ENCODE peak calls at places on chromosomes 6 and 20, in seven cellular contexts. N, W, E, V, X, S and G are unnamed samples. For H3K4me1, the result is how much of the 10 kb centered on the place peaks cover.

GRCh38 chr6:170286246-170286933 is 4.5 kb downstream of the DLL1 start:
- DNase-seq in N (no peak), W (no peak), E (no peak), V (no peak), X (no peak), S (no peak), G (no peak)

GRCh38 chr6:83920017-83920416 is 60.5 kb downstream of the CYB5R4 start:
- DNase-seq in N (no peak), W (no peak), E (no peak), V (no peak), X (peak), S (no peak), G (no peak)

GRCh38 chr6:22785036-22785435 is 215.7 kb downstream of the HDGFL1 start:
- DNase-seq in N (no peak), W (no peak), E (no peak), V (no peak), X (no peak), S (no peak), G (no peak)

GRCh38 chr6:141562181-141562800 is 570.4 kb upstream of the GJE1 start:
- DNase-seq in N (no peak), W (no peak), E (peak), V (no peak), X (peak), S (no peak), G (no peak)

GRCh38 chr6:121504227-121504626 is 68.8 kb downstream of the GJA1 start:
- DNase-seq in N (peak), W (no peak), E (no peak), V (no peak), X (peak), S (no peak), G (peak)

GRCh38 chr20:41407617-41408016 is 41.0 kb upstream of the EMILIN3 start:
- DNase-seq in N (no peak), W (no peak), E (no peak), V (no peak), X (no peak), S (no peak), G (no peak)

GRCh38 chr6:112396221-112396620 is 49.1 kb downstream of the RFPL4B start:
- DNase-seq in N (no peak), W (no peak), E (no peak), V (no peak), X (no peak), S (no peak), G (no peak)

GRCh38 chr6:143064996-143065683 is 4.5 kb downstream of the AIG1 start:
- DNase-seq in N (no peak), W (no peak), E (no peak), V (no peak), X (peak), S (no peak), G (no peak)

GRCh38 chr6:16688984-16689636 is 72.2 kb downstream of the ATXN1 start:
- DNase-seq in N (no peak), W (no peak), E (no peak), V (no peak), X (peak), S (no peak), G (peak)

GRCh38 chr6:158717341-158718328 is 67.8 kb downstream of the SYTL3 start:
- DNase-seq in N (no peak), W (no peak), E (no peak), V (no peak), X (no peak), S (no peak), G (no peak)

GRCh38 chr6:16929814-16930213 is 168.6 kb upstream of the ATXN1 start:
- DNase-seq in N (no peak), W (no peak), E (no peak), V (no peak), X (peak), S (no peak), G (peak)

GRCh38 chr20:32909896-32910571 is 51.3 kb downstream of the EFCAB8 start:
- DNase-seq in N (no peak), W (no peak), E (no peak), V (no peak), X (no peak), S (no peak), G (no peak)

GRCh38 chr6:136471372-136471771 is 78.8 kb downstream of the MAP7 start:
- DNase-seq in N (no peak), W (no peak), E (no peak), V (no peak), X (no peak), S (no peak), G (no peak)

GRCh38 chr20:61292821-61293612 is 41.0 kb downstream of the CDH4 start:
- DNase-seq in N (no peak), W (no peak), E (no peak), V (no peak), X (no peak), S (no peak), G (no peak)

GRCh38 chr20:17556842-17557674 is 12.8 kb upstream of the DSTN start:
- DNase-seq in N (no peak), W (no peak), E (peak), V (no peak), X (no peak), S (peak), G (no peak)

GRCh38 chr20:44104807-44105517 is 82.0 kb downstream of the JPH2 start:
- DNase-seq in N (no peak), W (no peak), E (no peak), V (no peak), X (peak), S (no peak), G (no peak)

GRCh38 chr6:43267619-43268347 is 24.5 kb downstream of the TTBK1 start:
- DNase-seq in N (no peak), W (no peak), E (no peak), V (no peak), X (no peak), S (no peak), G (no peak)

GRCh38 chr6:7532232-7532631 is 9.2 kb upstream of the DSP start:
- DNase-seq in N (no peak), W (no peak), E (peak), V (no peak), X (no peak), S (no peak), G (no peak)

GRCh38 chr6:4675086-4675485 is 101.1 kb upstream of the CDYL start:
- DNase-seq in N (no peak), W (no peak), E (no peak), V (no peak), X (no peak), S (no peak), G (no peak)

GRCh38 chr6:12001004-12001705 is 11.0 kb upstream of the HIVEP1 start:
- DNase-seq in N (no peak), W (no peak), E (no peak), V (no peak), X (no peak), S (peak), G (no peak)

GRCh38 chr6:138291036-138291848 is 73.0 kb upstream of the PBOV1 start:
- DNase-seq in N (no peak), W (no peak), E (no peak), V (no peak), X (no peak), S (no peak), G (no peak)

GRCh38 chr20:2109425-2110210 is 8.0 kb downstream of the STK35 start:
- DNase-seq in N (no peak), W (no peak), E (no peak), V (no peak), X (peak), S (peak), G (no peak)

GRCh38 chr20:63177785-63178444 is 38.0 kb downstream of the YTHDF1 start:
- DNase-seq in N (no peak), W (no peak), E (no peak), V (no peak), X (peak), S (no peak), G (no peak)
- H3K27ac ChIP-seq in N (no peak), W (no peak), E (no peak), V (no peak), X (no peak), S (no peak), G (no peak)

DNA sequence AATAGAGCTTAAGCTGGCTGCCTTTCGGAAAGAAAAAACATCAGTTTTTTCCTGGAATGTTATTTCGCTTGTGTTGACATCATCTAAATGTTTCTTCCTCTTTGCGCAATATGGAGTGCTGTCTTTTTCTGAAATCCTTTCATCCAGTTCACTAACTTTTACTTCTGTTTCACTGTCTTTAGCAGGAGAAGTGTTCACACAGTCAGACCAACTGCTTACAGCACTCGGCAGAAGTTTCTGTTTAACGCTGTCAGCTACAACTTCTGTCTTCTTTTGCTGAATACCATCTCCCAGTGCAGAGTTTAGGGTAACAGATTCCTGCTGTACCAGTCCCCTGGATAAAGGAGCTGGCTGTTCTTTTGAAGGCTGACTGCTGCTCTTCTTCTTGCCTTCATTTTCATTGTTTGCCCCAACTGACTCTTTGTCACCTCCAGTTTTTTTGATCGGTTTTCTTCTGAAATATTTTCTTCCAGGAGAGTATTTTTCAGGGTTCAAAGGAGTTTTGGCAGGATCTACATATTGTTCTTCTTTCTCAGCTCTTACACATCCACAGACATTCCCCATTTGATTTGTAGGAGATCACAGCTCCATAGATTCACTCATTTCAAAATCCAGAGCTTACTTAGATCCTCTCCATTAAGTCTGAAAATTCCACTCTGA is 50.0 kb upstream of the DST start:
- DNase-seq in N (no peak), W (no peak), E (no peak), V (no peak), X (peak), S (no peak), G (no peak)
- H3K4me3 ChIP-seq in N (peak), W (no peak), E (no peak), V (no peak), X (peak), S (peak), G (peak)

DNA sequence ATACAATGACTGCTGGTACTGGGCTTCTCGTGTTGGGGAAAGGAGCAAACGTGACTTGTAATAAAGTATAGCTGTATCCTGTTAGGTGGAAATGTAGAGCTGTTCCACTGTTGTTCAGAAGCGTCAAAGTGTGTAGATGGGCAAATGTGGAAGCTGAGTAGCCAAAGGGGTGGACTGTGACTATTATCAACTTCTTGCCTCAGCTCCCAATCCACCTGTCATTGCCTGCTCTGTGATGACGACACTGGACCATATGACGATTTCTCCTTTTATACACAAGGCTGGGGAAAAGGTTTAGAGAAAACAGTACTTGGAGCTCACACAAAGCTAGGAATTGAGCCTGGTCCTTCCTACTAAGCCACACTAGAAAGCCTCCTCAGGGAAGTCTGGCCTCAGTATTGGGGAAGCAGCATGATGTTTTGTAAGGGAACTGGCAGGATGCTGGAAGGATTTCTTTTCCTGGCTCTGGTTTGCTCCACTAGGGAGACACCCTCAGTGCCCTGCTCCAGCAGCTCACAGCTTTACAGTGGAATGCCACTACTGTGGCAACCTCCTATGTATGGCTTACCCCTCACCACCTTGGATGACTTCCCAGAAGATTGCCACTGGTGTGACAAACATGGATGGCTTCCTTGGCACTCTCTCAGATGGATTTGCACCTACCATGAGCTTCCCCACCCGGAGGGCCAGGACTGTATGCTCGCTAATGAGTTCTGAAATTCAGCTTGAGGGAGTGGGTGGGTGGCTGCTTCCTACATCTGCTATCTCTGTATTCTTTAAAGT is 20.0 kb downstream of the CD164 start:
- DNase-seq in N (no peak), W (no peak), E (no peak), V (no peak), X (no peak), S (no peak), G (no peak)
- H3K4me1 ChIP-seq in N (under half), W (under half), E (under half), V (under half), X (under half), S (under half), G (under half)

GRCh38 chr6:31272856-31273626 is 1.1 kb upstream of the HLA-C start:
- DNase-seq in N (no peak), W (peak), E (no peak), V (no peak), X (no peak), S (no peak), G (no peak)

GRCh38 chr6:31271641-31272357 is at the start of gene HLA-C:
- DNase-seq in N (peak), W (peak), E (peak), V (peak), X (peak), S (peak), G (peak)

GRCh38 chr6:31272431-31272830 is 539 bp upstream of the HLA-C start:
- DNase-seq in N (no peak), W (peak), E (no peak), V (no peak), X (no peak), S (no peak), G (no peak)

GRCh38 chr6:31267504-31268371 is 4.2 kb downstream of the HLA-C start:
- DNase-seq in N (no peak), W (peak), E (no peak), V (no peak), X (no peak), S (no peak), G (peak)

DNA sequence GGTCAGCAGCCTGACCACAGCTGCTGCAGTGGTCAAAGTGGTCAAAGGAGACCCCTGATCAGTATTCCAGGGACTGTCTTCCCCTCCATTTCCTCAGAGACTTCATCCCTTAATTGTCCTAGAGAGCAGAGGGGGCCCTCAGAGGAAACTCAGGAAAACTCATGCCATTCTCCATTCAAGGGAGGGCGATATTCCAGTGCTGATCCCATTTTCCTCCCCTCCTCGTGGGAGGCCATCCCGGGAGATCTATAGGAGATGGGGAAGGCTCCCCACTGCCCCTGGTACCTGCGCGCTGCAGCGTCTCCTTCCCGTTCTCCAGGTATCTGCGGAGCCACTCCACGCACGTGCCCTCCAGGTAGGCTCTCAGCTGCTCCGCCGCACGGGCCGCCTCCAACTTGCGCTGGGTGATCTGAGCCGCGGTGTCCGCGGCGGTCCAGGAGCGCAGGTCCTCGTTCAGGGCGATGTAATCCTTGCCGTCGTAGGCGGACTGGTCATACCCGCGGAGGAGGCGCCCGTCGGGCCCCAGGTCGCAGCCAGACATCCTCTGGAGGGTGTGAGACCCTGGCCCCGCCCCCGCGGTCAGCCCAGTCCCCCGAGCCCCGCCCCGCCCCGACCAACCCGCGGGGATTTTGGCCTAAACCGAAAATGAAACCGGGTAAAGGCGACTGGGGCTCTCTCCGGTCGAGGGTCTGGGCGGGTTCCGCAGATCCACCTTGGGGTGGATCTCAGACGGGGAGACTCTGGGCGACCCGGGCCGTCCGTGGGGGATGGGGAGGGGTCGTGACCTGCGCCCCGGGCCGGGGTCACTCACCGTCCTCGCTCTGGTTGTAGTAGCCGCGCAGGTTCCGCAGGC is 878 bp downstream of the HLA-C start:
- DNase-seq in N (no peak), W (peak), E (peak), V (peak), X (peak), S (peak), G (peak)
- H3K27ac ChIP-seq in N (peak), W (peak), E (peak), V (peak), X (no peak), S (peak), G (peak)

GRCh38 chr6:25053875-25054371 is 118.2 kb upstream of the RIPOR2 start:
- DNase-seq in N (no peak), W (no peak), E (no peak), V (no peak), X (peak), S (peak), G (no peak)
- H3K4me3 ChIP-seq in N (no peak), W (no peak), E (no peak), V (peak), X (peak), S (no peak), G (no peak)

GRCh38 chr6:163457637-163458561 is 43.4 kb downstream of the QKI start:
- DNase-seq in N (peak), W (no peak), E (peak), V (no peak), X (peak), S (peak), G (peak)

GRCh38 chr6:163459536-163459935 is 45.0 kb downstream of the QKI start:
- DNase-seq in N (no peak), W (no peak), E (no peak), V (no peak), X (no peak), S (no peak), G (peak)

GRCh38 chr6:163460307-163460782 is 45.8 kb downstream of the QKI start:
- DNase-seq in N (peak), W (peak), E (no peak), V (peak), X (peak), S (no peak), G (peak)

GRCh38 chr6:163461696-163462095 is 47.2 kb downstream of the QKI start:
- DNase-seq in N (no peak), W (no peak), E (no peak), V (no peak), X (no peak), S (no peak), G (no peak)

GRCh38 chr6:163459007-163459406 is 44.5 kb downstream of the QKI start:
- DNase-seq in N (no peak), W (no peak), E (no peak), V (no peak), X (no peak), S (no peak), G (no peak)
- H3K4me1 ChIP-seq in N (under half), W (under half), E (under half), V (under half), X (under half), S (half or more), G (under half)

GRCh38 chr6:53912661-53913060 is 117.9 kb downstream of the LRRC1 start:
- DNase-seq in N (no peak), W (no peak), E (no peak), V (no peak), X (no peak), S (no peak), G (no peak)
- H3K27ac ChIP-seq in N (no peak), W (no peak), E (no peak), V (no peak), X (no peak), S (no peak), G (no peak)